ENCODE peak calls at places on chromosomes 5 and 9, in ten cellular contexts. X, H, D, L, A, G, J, K, O and T are unnamed samples.

GRCh38 chr9:137431416-137431931 is 8.3 kb downstream of the NOXA1 start:
- DNase-seq in A (no peak), J (no peak), X (no peak), G (no peak), L (no peak), O (no peak), K (no peak), D (no peak), H (no peak), T (peak; percentile 8)

GRCh38 chr5:5638193-5638592 is 215.7 kb downstream of the ICE1 start:
- DNase-seq in X (no peak), K (no peak), O (no peak), D (no peak), J (no peak), L (no peak), A (no peak), H (no peak), G (peak; percentile 57), T (no peak)

GRCh38 chr9:80885894-80886293 is 803.5 kb downstream of the TLE1 start:
- DNase-seq in H (peak; percentile 14), O (no peak), D (no peak), K (peak; percentile 38), L (no peak), G (no peak), X (peak; percentile 19), A (no peak), J (no peak), T (no peak)

GRCh38 chr9:99253772-99254431 is 31.8 kb downstream of the SEC61B start:
- DNase-seq in L (no peak), X (peak; percentile 19), K (no peak), O (no peak), H (no peak), J (peak; percentile 94), A (peak; percentile 93), G (no peak), D (peak; percentile 85), T (no peak)

GRCh38 chr5:29321591-29321990 is 1871.9 kb upstream of the CDH6 start:
- DNase-seq in J (no peak), A (no peak), H (no peak), L (no peak), G (no peak), D (no peak), K (no peak), X (no peak), O (no peak), T (no peak)

GRCh38 chr9:73347720-73348119 is 196.1 kb downstream of the ANXA1 start:
- DNase-seq in J (no peak), A (no peak), X (no peak), H (no peak), O (no peak), G (no peak), D (no peak), K (no peak), L (no peak), T (no peak)

GRCh38 chr5:100306000-100306399 is 229.2 kb upstream of the FAM174A start:
- DNase-seq in L (no peak), J (no peak), X (no peak), G (no peak), H (no peak), D (no peak), O (no peak), A (no peak), K (no peak), T (no peak)

GRCh38 chr5:80181618-80182211 is 74.1 kb downstream of the SERINC5 start:
- DNase-seq in X (peak; percentile 19), A (peak; percentile 91), H (peak; percentile 22), K (no peak), O (no peak), G (peak; percentile 78), J (no peak), D (no peak), L (peak; percentile 64), T (peak; percentile 89)

GRCh38 chr9:37381094-37381741 is 41.3 kb upstream of the GRHPR start:
- DNase-seq in L (no peak), X (no peak), J (no peak), G (peak; percentile 59), H (no peak), K (no peak), A (no peak), D (no peak), O (no peak), T (no peak)
- TF ChIP-seq CTCF in L (no peak), X (no peak), J (no peak), G (no peak), H (no peak), K (no peak), A (no peak), D (no peak), O (no peak), T (no peak)

DNA sequence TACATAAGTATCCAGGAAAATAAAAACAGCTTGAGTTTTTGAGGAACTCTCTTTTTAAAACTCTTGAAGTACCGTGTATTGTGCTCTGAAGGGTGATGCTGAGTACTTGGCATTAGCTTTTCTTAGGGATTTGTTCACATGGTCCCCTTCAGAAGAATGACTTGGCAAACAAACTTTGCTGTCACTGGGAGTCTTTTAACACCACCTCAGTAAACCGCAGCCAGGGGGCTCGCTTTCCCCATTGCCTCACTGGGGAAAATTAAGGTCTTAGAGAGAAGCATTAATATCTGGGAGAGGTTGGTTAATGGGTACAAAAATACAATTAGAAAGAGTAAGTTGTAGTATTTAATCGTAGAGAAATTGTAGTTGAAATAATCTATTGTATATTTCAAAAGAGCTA is 105.9 kb upstream of the DAP start:
- DNase-seq in D (no peak), J (no peak), O (no peak), K (no peak), H (no peak), A (no peak), G (no peak), X (no peak), L (no peak), T (no peak)
- TF ChIP-seq CTCF in D (peak; percentile 13), J (no peak), O (peak; percentile 5), K (no peak), H (no peak), A (no peak), G (no peak), X (peak; percentile 13), L (peak; percentile 6), T (no peak)

GRCh38 chr5:161924270-161924669 is 76.3 kb downstream of the GABRA1 start:
- DNase-seq in X (no peak), L (no peak), K (no peak), D (no peak), H (no peak), G (no peak), O (no peak), J (no peak), A (no peak), T (no peak)

GRCh38 chr5:161921781-161922180 is 73.9 kb downstream of the GABRA1 start:
- DNase-seq in K (no peak), X (no peak), D (no peak), H (no peak), G (no peak), J (no peak), O (no peak), A (no peak), L (no peak), T (no peak)

GRCh38 chr5:161925960-161926359 is 78.0 kb downstream of the GABRA1 start:
- DNase-seq in D (no peak), G (no peak), J (peak; percentile 22), A (no peak), O (no peak), L (no peak), X (no peak), H (no peak), K (peak; percentile 21), T (no peak)
- TF ChIP-seq CTCF in D (no peak), G (no peak), J (peak; percentile 45), A (no peak), O (no peak), L (no peak), X (no peak), H (no peak), K (no peak), T (no peak)

GRCh38 chr5:72702881-72703434 is 113.5 kb upstream of the TNPO1 start:
- DNase-seq in H (no peak), G (no peak), A (no peak), J (peak; percentile 29), O (no peak), K (no peak), D (no peak), L (no peak), X (peak; percentile 11), T (no peak)
- TF ChIP-seq CTCF in H (no peak), G (no peak), A (no peak), J (no peak), O (no peak), K (no peak), D (no peak), L (no peak), X (no peak), T (no peak)

DNA sequence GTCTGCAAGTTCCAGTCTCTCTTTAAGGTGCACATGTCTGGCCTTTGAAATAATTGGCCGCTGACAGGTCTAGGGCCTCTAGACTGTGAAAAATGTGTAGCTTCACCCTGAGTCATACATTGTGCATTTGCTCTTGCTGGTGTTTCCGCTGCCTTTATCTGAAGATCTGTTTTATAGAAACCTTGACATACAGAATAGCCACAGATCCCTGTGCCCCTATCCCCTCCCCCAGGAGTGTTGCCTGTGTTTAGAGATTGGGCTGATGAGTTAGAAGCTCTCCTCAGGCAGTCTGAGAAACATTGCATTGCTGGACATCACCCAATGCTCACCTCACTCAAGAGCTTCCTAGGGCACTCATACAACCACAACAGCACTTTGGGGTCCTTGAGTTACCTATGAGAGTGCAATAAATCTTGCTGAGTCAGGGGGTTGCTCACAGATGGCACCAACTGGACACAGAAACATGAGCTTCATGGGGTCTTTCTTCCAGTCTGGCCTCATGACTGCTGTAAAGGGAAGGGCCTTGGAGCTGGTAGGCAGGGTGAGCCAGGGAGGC is 3.8 kb upstream of the ZNF782 start:
- DNase-seq in L (no peak), D (no peak), G (no peak), H (no peak), K (no peak), J (no peak), X (no peak), A (no peak), O (peak; percentile 23), T (no peak)
- TF ChIP-seq CTCF in L (no peak), D (no peak), G (no peak), H (no peak), K (no peak), J (no peak), X (no peak), A (no peak), O (no peak), T (no peak)